ENCODE peak calls at places on chromosomes 3 and 15, in four cellular contexts. U, R, J and M are unnamed samples.

GRCh38 chr15:82159922-82160321 is 102.6 kb downstream of the EFL1 start:
- DNase-seq in U (no peak), R (no peak), J (peak; percentile 100), M (no peak)

GRCh38 chr3:40899286-40899712 is 300.0 kb upstream of the CTNNB1 start:
- DNase-seq in U (no peak), R (no peak), J (no peak), M (peak; percentile 17)

GRCh38 chr3:125110016-125110875 is 54.4 kb upstream of the HEG1 start:
- DNase-seq in U (no peak), R (no peak), J (peak; percentile 98), M (no peak)

GRCh38 chr3:187743195-187744141 is 1.8 kb downstream of the BCL6 start:
- DNase-seq in U (no peak), R (peak; percentile 73), J (peak; percentile 46), M (no peak)

GRCh38 chr3:156902916-156903315 is 76.8 kb downstream of the LEKR1 start:
- DNase-seq in U (no peak), R (no peak), J (no peak), M (no peak)

GRCh38 chr3:18780941-18781340 is 355.8 kb upstream of the SATB1 start:
- DNase-seq in U (no peak), R (no peak), J (no peak), M (no peak)

GRCh38 chr15:82173108-82173507 is 89.4 kb downstream of the EFL1 start:
- DNase-seq in U (no peak), R (no peak), J (no peak), M (no peak)

GRCh38 chr3:164465172-164465571 is 613.1 kb downstream of the SI start:
- DNase-seq in U (no peak), R (no peak), J (peak; percentile 1), M (no peak)

GRCh38 chr15:74365619-74366445 is 1.6 kb downstream of the CYP11A1 start:
- DNase-seq in U (no peak), R (no peak), J (peak; percentile 41), M (peak; percentile 25)

GRCh38 chr15:67124911-67125588 is 59.6 kb downstream of the SMAD3 start:
- DNase-seq in U (no peak), R (peak; percentile 39), J (no peak), M (no peak)

GRCh38 chr3:55402886-55403605 is 84.1 kb downstream of the WNT5A start:
- DNase-seq in U (no peak), R (no peak), J (peak; percentile 66), M (peak; percentile 63)

GRCh38 chr3:72632129-72632528 is 216.1 kb downstream of the SHQ1 start:
- DNase-seq in U (no peak), R (no peak), J (no peak), M (no peak)

GRCh38 chr3:27166888-27167287 is 202.3 kb downstream of the NEK10 start:
- DNase-seq in U (peak; percentile 41), R (no peak), J (peak; percentile 91), M (no peak)

GRCh38 chr15:97959738-97960363 is 652 bp upstream of the ARRDC4 start:
- DNase-seq in U (no peak), R (peak; percentile 20), J (no peak), M (no peak)

GRCh38 chr3:155032918-155033317 is 47.2 kb upstream of the MME start:
- DNase-seq in U (no peak), R (no peak), J (peak; percentile 57), M (no peak)

GRCh38 chr3:186217820-186218164 is 108.9 kb upstream of the ETV5 start:
- DNase-seq in U (no peak), R (no peak), J (no peak), M (peak; percentile 76)

GRCh38 chr3:82294609-82295008 is 533.2 kb upstream of the GBE1 start:
- DNase-seq in U (no peak), R (no peak), J (no peak), M (no peak)

GRCh38 chr3:62873672-62874397 is 1.4 kb downstream of the CADPS start:
- DNase-seq in U (peak; percentile 81), R (peak; percentile 2), J (no peak), M (no peak)

GRCh38 chr3:140595295-140595694 is 82.6 kb upstream of the TRIM42 start:
- DNase-seq in U (no peak), R (peak; percentile 46), J (no peak), M (no peak)

GRCh38 chr3:167740961-167741587 is 5.6 kb downstream of the SERPINI1 start:
- DNase-seq in U (peak; percentile 51), R (peak; percentile 75), J (peak; percentile 42), M (peak; percentile 43)
- TF ChIP-seq MXI1 in U (no peak), R (no peak), J (no peak), M (no peak)

DNA sequence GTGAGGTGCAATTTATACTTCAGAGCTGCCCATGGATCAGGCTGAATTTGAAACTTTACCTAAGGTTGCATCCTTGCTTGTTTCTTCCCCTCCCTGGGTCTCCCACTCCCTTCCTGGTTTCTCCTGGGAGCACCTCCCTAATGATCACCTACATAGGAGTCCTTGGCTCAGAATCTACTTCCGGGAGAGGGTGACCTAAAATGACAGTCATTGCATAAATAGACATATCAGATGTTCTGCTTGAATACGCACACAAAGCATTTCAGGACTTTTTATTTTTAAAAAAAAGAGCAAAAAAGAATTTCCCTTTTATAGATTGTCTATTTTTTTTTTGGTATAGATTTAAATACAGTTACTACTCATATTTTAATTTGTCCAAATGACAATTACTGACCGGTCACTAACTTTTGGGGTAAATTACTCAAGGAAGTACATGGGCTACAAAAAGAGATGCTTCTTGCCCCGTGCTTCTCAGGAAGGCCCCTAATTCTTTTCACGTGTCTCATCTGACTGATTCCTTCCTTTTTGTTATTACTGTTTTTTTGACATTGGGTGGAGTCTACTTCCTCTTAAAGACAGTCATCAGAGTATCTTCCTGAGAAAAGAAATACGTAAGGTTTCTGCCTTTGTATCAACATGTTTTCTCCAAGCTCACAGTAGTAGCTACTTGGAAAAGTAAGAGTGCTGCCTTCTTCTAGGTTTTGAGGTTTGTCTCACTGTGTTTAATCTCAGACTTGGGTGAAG is 4.9 kb upstream of the MYZAP start:
- DNase-seq in U (no peak), R (no peak), J (no peak), M (no peak)
- TF ChIP-seq MXI1 in U (no peak), R (no peak), J (no peak), M (no peak)

DNA sequence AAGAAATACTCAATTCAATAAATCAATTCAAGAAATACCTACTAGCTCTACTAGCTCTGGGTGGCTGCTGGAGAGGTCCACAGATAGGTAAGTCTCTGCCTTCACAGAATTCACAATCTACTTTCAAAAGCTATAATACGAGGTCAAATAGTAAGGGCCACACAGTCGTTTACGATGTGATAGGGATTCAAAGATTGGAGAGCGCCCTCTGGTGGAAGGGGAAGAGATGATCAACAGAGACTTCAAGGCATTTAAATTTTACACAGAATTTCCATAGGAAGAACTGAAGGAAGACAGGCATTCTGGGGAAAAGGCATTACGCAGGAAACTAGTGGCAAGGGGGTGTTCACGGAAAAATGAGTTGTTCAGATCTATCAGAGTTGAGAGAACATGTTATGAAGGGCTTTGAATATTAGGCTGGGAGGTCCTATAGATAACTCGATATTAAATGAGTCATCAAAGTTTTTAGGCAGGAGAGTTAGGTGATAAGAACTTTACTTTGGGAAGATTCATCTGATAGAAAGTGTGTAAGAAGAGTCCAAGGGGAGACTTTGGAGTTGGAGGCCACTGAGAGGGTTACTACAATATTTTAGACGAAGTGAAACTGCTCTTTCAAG is 128.8 kb downstream of the FRMD5 start:
- DNase-seq in U (peak; percentile 8), R (peak; percentile 80), J (peak; percentile 72), M (peak; percentile 71)
- TF ChIP-seq MXI1 in U (no peak), R (no peak), J (no peak), M (no peak)

GRCh38 chr3:188974856-188975611 is 196.7 kb upstream of the TPRG1 start:
- DNase-seq in U (no peak), R (no peak), J (peak; percentile 64), M (no peak)
- TF ChIP-seq MXI1 in U (no peak), R (no peak), J (no peak), M (no peak)

DNA sequence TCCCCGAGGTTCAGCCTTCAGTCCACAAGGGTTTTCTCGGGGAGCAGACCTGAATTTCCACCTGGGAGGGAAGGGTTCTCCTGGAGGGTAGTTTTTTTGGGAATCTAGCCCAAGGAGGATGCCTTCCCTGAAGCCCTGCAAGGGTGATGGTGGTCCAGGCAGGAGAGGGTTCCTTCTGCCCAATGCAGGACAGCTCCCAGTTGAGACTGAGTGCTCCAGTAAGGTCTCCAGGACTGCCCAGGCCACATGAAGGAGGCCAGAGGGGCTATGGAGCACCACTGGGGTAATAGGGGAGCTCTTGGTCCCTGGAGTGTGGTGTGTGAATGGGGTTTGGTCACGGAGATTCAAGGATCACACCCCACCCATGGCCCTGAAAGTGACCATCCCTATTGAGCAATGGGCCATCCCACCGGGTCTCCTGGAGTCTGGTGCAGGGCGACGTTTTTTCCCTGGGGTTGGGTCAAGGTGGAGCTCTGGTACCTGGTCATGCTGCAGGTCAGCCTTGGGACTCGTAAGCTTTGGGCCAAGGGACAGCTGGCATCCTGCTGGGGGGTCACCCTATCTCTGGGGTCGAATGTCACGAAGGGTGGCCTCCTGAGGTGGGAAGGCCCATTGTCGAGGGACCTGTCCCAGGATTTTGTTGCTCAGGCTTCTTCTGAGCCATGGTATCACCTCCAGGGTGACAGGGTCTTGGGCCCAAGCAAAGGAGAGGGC is 196.5 kb downstream of the UBE3A start:
- DNase-seq in U (no peak), R (no peak), J (no peak), M (no peak)
- TF ChIP-seq MXI1 in U (no peak), R (no peak), J (no peak), M (no peak)

GRCh38 chr3:5563537-5564277 is 376.2 kb downstream of the EDEM1 start:
- DNase-seq in U (no peak), R (peak; percentile 75), J (no peak), M (no peak)
- TF ChIP-seq MXI1 in U (no peak), R (no peak), J (no peak), M (no peak)